ENCODE peak calls at places on chromosomes 7 and 10, in seven cellular contexts. One of them, this sample, is unnamed.

GRCh38 chr10:11178606-11179221 is 161.0 kb downstream of the CELF2 start:
- DNase-seq in cardiac fibroblast: peak; percentile 64
- DNase-seq in stomach: peak; percentile 47
- DNase-seq in Peyer's patch: peak; percentile 91
- DNase-seq in mesothelial cell of epicardium: no peak
- DNase-seq in heart right ventricle: peak; percentile 31
- DNase-seq in WERI-Rb-1: peak; percentile 37
- DNase-seq in this sample: no peak

GRCh38 chr10:23399701-23400144 is 39.2 kb upstream of the OTUD1 start:
- DNase-seq in cardiac fibroblast: peak; percentile 80
- DNase-seq in stomach: no peak
- DNase-seq in Peyer's patch: no peak
- DNase-seq in mesothelial cell of epicardium: no peak
- DNase-seq in heart right ventricle: peak; percentile 28
- DNase-seq in WERI-Rb-1: no peak
- DNase-seq in this sample: no peak

GRCh38 chr7:158650821-158651225 is 53.8 kb downstream of the NCAPG2 start:
- DNase-seq in cardiac fibroblast: peak; percentile 84
- DNase-seq in stomach: no peak
- DNase-seq in Peyer's patch: no peak
- DNase-seq in mesothelial cell of epicardium: no peak
- DNase-seq in heart right ventricle: no peak
- DNase-seq in WERI-Rb-1: no peak
- DNase-seq in this sample: no peak

GRCh38 chr10:14415676-14416307 is 85.1 kb upstream of the FRMD4A start:
- DNase-seq in cardiac fibroblast: no peak
- DNase-seq in stomach: no peak
- DNase-seq in Peyer's patch: no peak
- DNase-seq in mesothelial cell of epicardium: no peak
- DNase-seq in heart right ventricle: no peak
- DNase-seq in WERI-Rb-1: no peak
- DNase-seq in this sample: no peak

GRCh38 chr7:141930211-141930610 is 14.0 kb downstream of the OR9A4 start:
- DNase-seq in cardiac fibroblast: no peak
- DNase-seq in stomach: no peak
- DNase-seq in Peyer's patch: no peak
- DNase-seq in mesothelial cell of epicardium: no peak
- DNase-seq in heart right ventricle: no peak
- DNase-seq in WERI-Rb-1: no peak
- DNase-seq in this sample: no peak

GRCh38 chr10:14399641-14400040 is 68.9 kb upstream of the FRMD4A start:
- DNase-seq in cardiac fibroblast: no peak
- DNase-seq in stomach: no peak
- DNase-seq in Peyer's patch: no peak
- DNase-seq in mesothelial cell of epicardium: no peak
- DNase-seq in heart right ventricle: no peak
- DNase-seq in WERI-Rb-1: no peak
- DNase-seq in this sample: no peak

GRCh38 chr7:113078321-113078720 is 8.3 kb downstream of the GPR85 start:
- DNase-seq in cardiac fibroblast: no peak
- DNase-seq in stomach: no peak
- DNase-seq in Peyer's patch: no peak
- DNase-seq in mesothelial cell of epicardium: no peak
- DNase-seq in heart right ventricle: no peak
- DNase-seq in WERI-Rb-1: no peak
- DNase-seq in this sample: no peak

GRCh38 chr10:91409069-91409868 is 875 bp upstream of the HECTD2 start:
- DNase-seq in cardiac fibroblast: peak; percentile 94
- DNase-seq in stomach: peak; percentile 70
- DNase-seq in Peyer's patch: peak; percentile 84
- DNase-seq in mesothelial cell of epicardium: peak; percentile 35
- DNase-seq in heart right ventricle: peak; percentile 81
- DNase-seq in WERI-Rb-1: peak; percentile 91
- DNase-seq in this sample: no peak

GRCh38 chr7:97971120-97971989 is 18.6 kb downstream of the OCM2 start:
- DNase-seq in cardiac fibroblast: peak; percentile 33
- DNase-seq in stomach: no peak
- DNase-seq in Peyer's patch: peak; percentile 54
- DNase-seq in mesothelial cell of epicardium: no peak
- DNase-seq in heart right ventricle: no peak
- DNase-seq in WERI-Rb-1: peak; percentile 19
- DNase-seq in this sample: no peak

GRCh38 chr10:117140525-117140902 is 2.4 kb upstream of the VAX1 start:
- DNase-seq in cardiac fibroblast: no peak
- DNase-seq in stomach: no peak
- DNase-seq in Peyer's patch: no peak
- DNase-seq in mesothelial cell of epicardium: no peak
- DNase-seq in heart right ventricle: no peak
- DNase-seq in WERI-Rb-1: no peak
- DNase-seq in this sample: no peak

GRCh38 chr7:145848691-145849090 is 267.9 kb upstream of the CNTNAP2 start:
- DNase-seq in cardiac fibroblast: no peak
- DNase-seq in stomach: no peak
- DNase-seq in Peyer's patch: no peak
- DNase-seq in mesothelial cell of epicardium: no peak
- DNase-seq in heart right ventricle: no peak
- DNase-seq in WERI-Rb-1: peak; percentile 56
- DNase-seq in this sample: no peak

GRCh38 chr10:11898372-11899066 is 75.4 kb downstream of the PROSER2 start:
- DNase-seq in cardiac fibroblast: peak; percentile 30
- DNase-seq in stomach: peak; percentile 78
- DNase-seq in Peyer's patch: no peak
- DNase-seq in mesothelial cell of epicardium: no peak
- DNase-seq in heart right ventricle: no peak
- DNase-seq in WERI-Rb-1: no peak
- DNase-seq in this sample: no peak

GRCh38 chr10:113957013-113957412 is 86.7 kb upstream of the ADRB1 start:
- DNase-seq in cardiac fibroblast: peak; percentile 84
- DNase-seq in stomach: no peak
- DNase-seq in Peyer's patch: no peak
- DNase-seq in mesothelial cell of epicardium: no peak
- DNase-seq in heart right ventricle: no peak
- DNase-seq in WERI-Rb-1: no peak
- DNase-seq in this sample: no peak

GRCh38 chr10:28291881-28292297 is 11.0 kb downstream of the MPP7 start:
- DNase-seq in cardiac fibroblast: peak; percentile 25
- DNase-seq in stomach: no peak
- DNase-seq in Peyer's patch: no peak
- DNase-seq in mesothelial cell of epicardium: no peak
- DNase-seq in heart right ventricle: no peak
- DNase-seq in WERI-Rb-1: no peak
- DNase-seq in this sample: no peak

GRCh38 chr7:716212-716611 is 10.3 kb upstream of the DNAAF5 start:
- DNase-seq in cardiac fibroblast: no peak
- DNase-seq in stomach: no peak
- DNase-seq in Peyer's patch: peak; percentile 30
- DNase-seq in mesothelial cell of epicardium: no peak
- DNase-seq in heart right ventricle: no peak
- DNase-seq in WERI-Rb-1: no peak
- DNase-seq in this sample: no peak

GRCh38 chr10:69901022-69901421 is 99.3 kb downstream of the COL13A1 start:
- DNase-seq in cardiac fibroblast: no peak
- DNase-seq in stomach: no peak
- DNase-seq in Peyer's patch: no peak
- DNase-seq in mesothelial cell of epicardium: no peak
- DNase-seq in heart right ventricle: no peak
- DNase-seq in WERI-Rb-1: peak; percentile 70
- DNase-seq in this sample: no peak

GRCh38 chr7:92092210-92092609 is 42.1 kb downstream of the CYP51A1 start:
- DNase-seq in cardiac fibroblast: no peak
- DNase-seq in stomach: no peak
- DNase-seq in Peyer's patch: no peak
- DNase-seq in mesothelial cell of epicardium: no peak
- DNase-seq in heart right ventricle: no peak
- DNase-seq in WERI-Rb-1: no peak
- DNase-seq in this sample: no peak

GRCh38 chr7:128067983-128068382 is 36.7 kb upstream of the LRRC4 start:
- DNase-seq in cardiac fibroblast: no peak
- DNase-seq in stomach: no peak
- DNase-seq in Peyer's patch: no peak
- DNase-seq in mesothelial cell of epicardium: no peak
- DNase-seq in heart right ventricle: no peak
- DNase-seq in WERI-Rb-1: no peak
- DNase-seq in this sample: no peak

GRCh38 chr7:67937717-67938191 is 941.1 kb downstream of the TYW1 start:
- DNase-seq in cardiac fibroblast: peak; percentile 91
- DNase-seq in stomach: no peak
- DNase-seq in Peyer's patch: no peak
- DNase-seq in mesothelial cell of epicardium: no peak
- DNase-seq in heart right ventricle: no peak
- DNase-seq in WERI-Rb-1: no peak
- DNase-seq in this sample: no peak

GRCh38 chr10:79422178-79422892 is 23.1 kb downstream of the ZCCHC24 start:
- DNase-seq in cardiac fibroblast: peak; percentile 93
- DNase-seq in stomach: no peak
- DNase-seq in Peyer's patch: no peak
- DNase-seq in mesothelial cell of epicardium: no peak
- DNase-seq in heart right ventricle: peak; percentile 59
- DNase-seq in WERI-Rb-1: no peak
- DNase-seq in this sample: no peak

GRCh38 chr10:63157845-63158624 is 24.9 kb downstream of the NRBF2 start:
- DNase-seq in cardiac fibroblast: peak; percentile 94
- DNase-seq in stomach: no peak
- DNase-seq in Peyer's patch: peak; percentile 74
- DNase-seq in mesothelial cell of epicardium: no peak
- DNase-seq in heart right ventricle: no peak
- DNase-seq in WERI-Rb-1: peak; percentile 50
- DNase-seq in this sample: peak; percentile 28

GRCh38 chr10:70551971-70552422 is 50.5 kb downstream of the PRF1 start:
- DNase-seq in cardiac fibroblast: peak; percentile 96
- DNase-seq in stomach: no peak
- DNase-seq in Peyer's patch: peak; percentile 61
- DNase-seq in mesothelial cell of epicardium: no peak
- DNase-seq in heart right ventricle: no peak
- DNase-seq in WERI-Rb-1: no peak
- DNase-seq in this sample: no peak

GRCh38 chr10:35420044-35420443 is 83.7 kb downstream of the CCNY start:
- DNase-seq in cardiac fibroblast: peak; percentile 44
- DNase-seq in stomach: no peak
- DNase-seq in Peyer's patch: no peak
- DNase-seq in mesothelial cell of epicardium: no peak
- DNase-seq in heart right ventricle: no peak
- DNase-seq in WERI-Rb-1: no peak
- DNase-seq in this sample: no peak

GRCh38 chr7:134879815-134880475 is 100.5 kb downstream of the CALD1 start:
- DNase-seq in cardiac fibroblast: no peak
- DNase-seq in stomach: no peak
- DNase-seq in Peyer's patch: no peak
- DNase-seq in mesothelial cell of epicardium: no peak
- DNase-seq in heart right ventricle: no peak
- DNase-seq in WERI-Rb-1: no peak
- DNase-seq in this sample: no peak

GRCh38 chr7:134878731-134879295 is 99.4 kb downstream of the CALD1 start:
- DNase-seq in cardiac fibroblast: no peak
- DNase-seq in stomach: no peak
- DNase-seq in Peyer's patch: no peak
- DNase-seq in mesothelial cell of epicardium: no peak
- DNase-seq in heart right ventricle: no peak
- DNase-seq in WERI-Rb-1: no peak
- DNase-seq in this sample: no peak

GRCh38 chr7:134885967-134886352 is 100.3 kb upstream of the AGBL3 start:
- DNase-seq in cardiac fibroblast: peak; percentile 89
- DNase-seq in stomach: no peak
- DNase-seq in Peyer's patch: no peak
- DNase-seq in mesothelial cell of epicardium: no peak
- DNase-seq in heart right ventricle: no peak
- DNase-seq in WERI-Rb-1: no peak
- DNase-seq in this sample: no peak

GRCh38 chr7:134886353-134887057 is 99.8 kb upstream of the AGBL3 start:
- DNase-seq in cardiac fibroblast: peak; percentile 87
- DNase-seq in stomach: no peak
- DNase-seq in Peyer's patch: no peak
- DNase-seq in mesothelial cell of epicardium: no peak
- DNase-seq in heart right ventricle: no peak
- DNase-seq in WERI-Rb-1: no peak
- DNase-seq in this sample: no peak

DNA sequence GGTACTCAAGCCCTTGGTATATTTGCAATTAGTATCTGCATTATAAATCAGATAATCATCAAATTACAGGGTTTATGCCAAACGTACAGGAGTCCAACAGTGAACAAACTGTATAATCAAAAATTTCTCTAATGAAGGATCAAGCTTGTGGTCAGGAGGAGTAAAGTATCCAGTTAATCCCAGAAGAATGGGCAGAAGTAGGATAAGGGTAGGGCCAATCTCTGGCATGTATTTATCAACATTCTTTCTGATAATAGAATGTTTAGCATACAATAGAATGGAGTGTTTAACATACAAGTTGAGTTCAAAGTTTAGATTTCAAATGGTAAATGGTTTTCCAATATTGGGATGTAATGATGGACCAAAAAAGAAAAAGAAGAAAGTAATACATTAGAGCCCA is 103.0 kb downstream of the CALD1 start:
- DNase-seq in cardiac fibroblast: no peak
- DNase-seq in stomach: no peak
- DNase-seq in Peyer's patch: no peak
- DNase-seq in mesothelial cell of epicardium: no peak
- DNase-seq in heart right ventricle: no peak
- DNase-seq in WERI-Rb-1: no peak
- DNase-seq in this sample: no peak
- TF ChIP-seq CTCF in cardiac fibroblast: no peak
- TF ChIP-seq CTCF in stomach: no peak
- TF ChIP-seq CTCF in Peyer's patch: no peak
- TF ChIP-seq CTCF in mesothelial cell of epicardium: no peak
- TF ChIP-seq CTCF in heart right ventricle: no peak
- TF ChIP-seq CTCF in WERI-Rb-1: no peak
- TF ChIP-seq CTCF in this sample: no peak

GRCh38 chr10:4849555-4850242 is 23.7 kb downstream of the AKR1E2 start:
- DNase-seq in cardiac fibroblast: peak; percentile 98
- DNase-seq in stomach: peak; percentile 96
- DNase-seq in Peyer's patch: peak; percentile 95
- DNase-seq in mesothelial cell of epicardium: peak; percentile 76
- DNase-seq in heart right ventricle: peak; percentile 91
- DNase-seq in WERI-Rb-1: peak; percentile 67
- DNase-seq in this sample: peak; percentile 37
- TF ChIP-seq CTCF in cardiac fibroblast: peak; percentile 96
- TF ChIP-seq CTCF in stomach: peak; percentile 91
- TF ChIP-seq CTCF in Peyer's patch: peak; percentile 90
- TF ChIP-seq CTCF in mesothelial cell of epicardium: peak; percentile 94
- TF ChIP-seq CTCF in heart right ventricle: peak; percentile 97
- TF ChIP-seq CTCF in WERI-Rb-1: peak; percentile 78
- TF ChIP-seq CTCF in this sample: peak; percentile 100

GRCh38 chr7:81499262-81500116 is 270.4 kb downstream of the HGF start:
- DNase-seq in cardiac fibroblast: peak; percentile 93
- DNase-seq in stomach: no peak
- DNase-seq in Peyer's patch: no peak
- DNase-seq in mesothelial cell of epicardium: no peak
- DNase-seq in heart right ventricle: no peak
- DNase-seq in WERI-Rb-1: no peak
- DNase-seq in this sample: no peak
- TF ChIP-seq CTCF in cardiac fibroblast: peak; percentile 48
- TF ChIP-seq CTCF in stomach: peak; percentile 34
- TF ChIP-seq CTCF in Peyer's patch: peak; percentile 37
- TF ChIP-seq CTCF in mesothelial cell of epicardium: peak; percentile 55
- TF ChIP-seq CTCF in heart right ventricle: peak; percentile 58
- TF ChIP-seq CTCF in WERI-Rb-1: peak; percentile 56
- TF ChIP-seq CTCF in this sample: peak; percentile 86

DNA sequence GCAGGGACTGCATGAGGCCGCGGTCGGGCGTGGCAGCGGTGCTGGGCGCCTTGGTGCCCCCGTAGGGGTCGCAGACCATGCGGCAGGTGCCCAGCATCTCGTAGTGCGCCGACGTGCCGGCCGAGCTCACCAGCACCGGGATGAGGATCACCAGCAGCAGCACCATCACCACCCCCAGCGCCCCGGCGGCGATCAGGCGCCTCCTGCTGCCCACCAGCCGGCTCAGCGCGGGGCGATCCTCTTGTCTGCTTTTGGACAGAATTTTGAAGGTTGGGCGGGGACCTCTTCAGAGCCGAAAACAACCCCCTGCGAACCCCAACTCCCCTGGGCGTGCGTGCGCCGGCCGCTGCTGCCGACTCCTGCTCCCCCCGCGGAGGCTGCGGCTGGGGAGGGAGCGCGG is 779 bp downstream of the C1QL3 start:
- DNase-seq in cardiac fibroblast: peak; percentile 33
- DNase-seq in stomach: peak; percentile 32
- DNase-seq in Peyer's patch: no peak
- DNase-seq in mesothelial cell of epicardium: no peak
- DNase-seq in heart right ventricle: peak; percentile 22
- DNase-seq in WERI-Rb-1: peak; percentile 26
- DNase-seq in this sample: no peak
- TF ChIP-seq CTCF in cardiac fibroblast: peak; percentile 47
- TF ChIP-seq CTCF in stomach: no peak
- TF ChIP-seq CTCF in Peyer's patch: no peak
- TF ChIP-seq CTCF in mesothelial cell of epicardium: no peak
- TF ChIP-seq CTCF in heart right ventricle: peak; percentile 13
- TF ChIP-seq CTCF in WERI-Rb-1: peak; percentile 61
- TF ChIP-seq CTCF in this sample: peak; percentile 49

This sample was measured in D721Med.